ENCODE peak calls at places on chromosomes 5 and 9, in five cellular contexts. P, F, X, U and M are unnamed samples. For H3K4me1, the result is how much of the 10 kb centered on the place peaks cover.

GRCh38 chr5:124460000-124460399 is 286.4 kb downstream of the ZNF608 start:
- DNase-seq in P (no peak), F (no peak), X (no peak), U (no peak), M (no peak)

GRCh38 chr5:150488519-150489357 is 19.2 kb upstream of the NDST1 start:
- DNase-seq in P (peak), F (no peak), X (peak), U (peak), M (no peak)

GRCh38 chr9:114141553-114142548 is 13.5 kb upstream of the COL27A1 start:
- DNase-seq in P (peak), F (no peak), X (no peak), U (no peak), M (no peak)

GRCh38 chr5:150879358-150879757 is 25.4 kb downstream of the ZNF300 start:
- DNase-seq in P (peak), F (no peak), X (no peak), U (no peak), M (no peak)

GRCh38 chr9:116899337-116900006 is 212.4 kb downstream of the TRIM32 start:
- DNase-seq in P (peak), F (no peak), X (no peak), U (no peak), M (no peak)

GRCh38 chr5:55410840-55411239 is 103.1 kb downstream of the MTREX start:
- DNase-seq in P (no peak), F (no peak), X (no peak), U (no peak), M (no peak)

GRCh38 chr9:131473891-131474290 is 28.8 kb upstream of the POMT1 start:
- DNase-seq in P (no peak), F (no peak), X (peak), U (no peak), M (no peak)

GRCh38 chr5:39906146-39906545 is 481.4 kb upstream of the DAB2 start:
- DNase-seq in P (peak), F (no peak), X (no peak), U (no peak), M (no peak)

GRCh38 chr9:135252980-135253304 is 165.5 kb downstream of the OLFM1 start:
- DNase-seq in P (no peak), F (no peak), X (peak), U (no peak), M (no peak)

GRCh38 chr5:170483701-170484458 is 19.9 kb upstream of the KCNIP1 start:
- DNase-seq in P (peak), F (no peak), X (no peak), U (no peak), M (peak)

GRCh38 chr9:137968235-137968634 is 90.7 kb downstream of the CACNA1B start:
- DNase-seq in P (no peak), F (no peak), X (peak), U (no peak), M (no peak)

GRCh38 chr9:134347996-134348395 is 21.7 kb downstream of the RXRA start:
- DNase-seq in P (no peak), F (no peak), X (no peak), U (no peak), M (no peak)

GRCh38 chr9:127404631-127405030 is 7.7 kb downstream of the SLC2A8 start:
- DNase-seq in P (no peak), F (no peak), X (no peak), U (no peak), M (no peak)

GRCh38 chr5:41246376-41246775 is 33.0 kb upstream of the C6 start:
- DNase-seq in P (peak), F (no peak), X (no peak), U (no peak), M (peak)

GRCh38 chr5:71681282-71681681 is 37.8 kb upstream of the CARTPT start:
- DNase-seq in P (peak), F (no peak), X (no peak), U (peak), M (no peak)

GRCh38 chr5:149550608-149551226 is 522 bp downstream of the CSNK1A1 start:
- DNase-seq in P (no peak), F (no peak), X (no peak), U (no peak), M (no peak)

GRCh38 chr5:120624021-120624563 is 160.0 kb downstream of the PRR16 start:
- DNase-seq in P (peak), F (no peak), X (no peak), U (no peak), M (no peak)

GRCh38 chr5:32710859-32711692 is at the start of gene NPR3:
- DNase-seq in P (peak), F (no peak), X (no peak), U (no peak), M (no peak)

GRCh38 chr5:132209901-132210545 is 17.6 kb downstream of the P4HA2 start:
- DNase-seq in P (no peak), F (no peak), X (no peak), U (no peak), M (no peak)

GRCh38 chr5:81754621-81755020 is 3.7 kb upstream of the SSBP2 start:
- DNase-seq in P (no peak), F (no peak), X (no peak), U (no peak), M (no peak)
- H3K4me1 ChIP-seq in P (under half), F (under half), X (under half), U (under half), M (under half)

GRCh38 chr9:129037767-129038098 is 1.3 kb downstream of the MIGA2 start:
- DNase-seq in P (no peak), F (no peak), X (no peak), U (no peak), M (no peak)

GRCh38 chr9:129038109-129038852 is 1.9 kb downstream of the MIGA2 start:
- DNase-seq in P (no peak), F (no peak), X (peak), U (no peak), M (no peak)

GRCh38 chr9:129036241-129036922 is at the start of gene MIGA2:
- DNase-seq in P (peak), F (peak), X (peak), U (peak), M (peak)

GRCh38 chr9:129040113-129040643 is 3.8 kb downstream of the MIGA2 start:
- DNase-seq in P (no peak), F (no peak), X (no peak), U (no peak), M (no peak)

DNA sequence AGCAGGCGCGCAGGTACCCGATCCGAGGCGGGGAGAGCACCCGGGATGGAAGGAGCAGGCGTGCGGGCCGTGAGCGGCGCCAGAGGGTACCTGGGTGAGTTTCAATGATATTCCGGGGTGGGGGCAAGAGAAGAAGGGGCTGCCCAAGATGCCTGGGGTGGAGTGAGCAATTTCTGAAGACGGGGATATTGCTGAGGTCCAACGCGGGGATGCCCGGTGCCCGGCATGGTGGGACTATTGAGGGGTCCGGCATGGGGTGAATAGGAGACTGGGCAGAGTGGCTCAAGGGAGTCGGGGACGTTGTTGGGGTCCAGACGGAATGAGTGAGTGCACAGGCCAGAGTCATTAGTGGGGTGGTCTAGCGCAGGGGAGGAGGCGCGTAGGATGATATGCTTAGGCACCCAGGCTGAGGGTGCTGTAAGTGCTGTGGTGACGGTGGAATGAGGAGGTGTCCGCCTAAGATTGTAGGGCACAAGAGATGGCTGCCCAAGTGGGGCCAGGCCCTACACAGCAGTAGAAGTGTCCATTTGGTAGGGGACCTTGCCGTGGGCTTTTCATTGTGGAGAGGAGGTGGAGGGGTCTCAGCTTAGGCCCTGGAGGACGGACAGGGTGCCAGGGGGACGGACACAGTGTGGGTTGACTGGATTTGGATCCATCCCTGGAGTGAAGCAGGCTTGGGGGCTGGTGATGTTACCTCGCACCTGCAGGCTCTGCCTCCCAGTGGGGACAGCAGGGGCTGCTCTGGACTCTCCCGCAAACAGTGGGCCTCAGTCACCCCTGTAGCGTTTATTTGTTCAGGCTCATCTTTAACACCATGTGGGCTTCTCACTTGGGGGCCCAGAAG is 719 bp downstream of the MIGA2 start:
- DNase-seq in P (no peak), F (no peak), X (no peak), U (no peak), M (no peak)
- H3K27ac ChIP-seq in P (peak), F (peak), X (peak), U (no peak), M (peak)

GRCh38 chr9:78369644-78370219 is 72.8 kb downstream of the PSAT1 start:
- DNase-seq in P (peak), F (peak), X (peak), U (peak), M (peak)
- H3K4me1 ChIP-seq in P (under half), F (under half), X (under half), U (under half), M (under half)

DNA sequence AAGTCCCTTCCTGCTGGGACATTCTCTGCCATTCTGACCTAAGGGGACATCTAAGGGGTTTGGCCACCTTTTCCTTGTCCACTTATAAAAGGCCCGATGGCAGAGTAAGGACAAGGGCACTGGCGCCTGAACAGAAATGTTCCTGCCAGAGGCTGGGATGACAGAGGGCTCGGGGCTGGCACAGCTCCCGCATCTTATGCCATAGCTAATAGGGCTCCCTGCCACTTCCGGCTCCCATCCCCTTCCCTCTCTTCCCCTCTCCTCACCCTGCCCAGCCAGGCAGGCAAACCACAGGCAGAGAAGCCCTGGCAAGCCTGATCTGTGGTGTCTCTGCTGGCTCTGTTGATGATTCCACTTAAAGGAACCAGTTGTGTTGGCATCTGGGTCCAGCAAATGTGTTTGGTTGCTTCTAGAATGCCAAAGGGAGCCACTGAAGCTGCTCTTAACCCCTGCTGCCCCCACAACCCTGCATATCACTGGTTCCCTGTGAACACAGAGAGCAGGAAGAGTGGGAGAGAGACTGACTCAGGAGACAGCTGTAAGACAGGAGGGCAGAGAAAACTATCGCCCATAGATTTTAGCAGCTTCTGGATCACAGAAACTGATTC is 18.4 kb upstream of the ADRA1B start:
- DNase-seq in P (no peak), F (no peak), X (no peak), U (no peak), M (no peak)
- H3K27ac ChIP-seq in P (no peak), F (no peak), X (no peak), U (no peak), M (peak)

GRCh38 chr9:75803130-75803529 is 87.3 kb upstream of the PCSK5 start:
- DNase-seq in P (peak), F (no peak), X (no peak), U (no peak), M (no peak)

GRCh38 chr9:75797181-75797580 is 93.3 kb upstream of the PCSK5 start:
- DNase-seq in P (no peak), F (no peak), X (no peak), U (no peak), M (no peak)

GRCh38 chr9:75798484-75798883 is 92.0 kb upstream of the PCSK5 start:
- DNase-seq in P (no peak), F (no peak), X (no peak), U (no peak), M (no peak)
- H3K4me1 ChIP-seq in P (under half), F (under half), X (under half), U (under half), M (under half)

DNA sequence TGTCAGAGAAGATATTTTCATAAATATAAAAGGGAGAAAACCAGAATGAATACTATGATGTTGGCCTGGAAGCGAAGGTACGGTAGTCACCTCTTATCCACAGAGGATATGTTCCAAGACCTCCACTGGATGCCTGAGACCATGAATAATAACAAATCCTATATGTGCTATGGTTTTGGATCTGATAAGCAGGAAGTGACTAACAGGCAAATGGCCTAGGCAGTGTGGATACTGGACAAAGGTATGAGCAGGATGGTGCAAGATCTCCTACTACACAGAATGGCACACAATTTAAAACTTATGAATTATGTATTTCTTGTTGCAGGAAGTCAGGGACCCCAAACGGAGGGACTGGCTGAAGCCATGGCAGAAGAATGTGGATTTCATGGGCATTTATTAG is 48.2 kb downstream of the ADAMTS12 start:
- DNase-seq in P (peak), F (no peak), X (no peak), U (peak), M (no peak)
- H3K27ac ChIP-seq in P (no peak), F (no peak), X (no peak), U (peak), M (no peak)

GRCh38 chr5:1109542-1110259 is 2.2 kb downstream of the SLC12A7 start:
- DNase-seq in P (no peak), F (no peak), X (no peak), U (no peak), M (no peak)

GRCh38 chr5:1111727-1112289 is at the start of gene SLC12A7:
- DNase-seq in P (peak), F (peak), X (no peak), U (peak), M (no peak)

GRCh38 chr5:1110260-1110929 is 1.5 kb downstream of the SLC12A7 start:
- DNase-seq in P (no peak), F (peak), X (no peak), U (no peak), M (no peak)

GRCh38 chr5:1112596-1113331 is 901 bp upstream of the SLC12A7 start:
- DNase-seq in P (no peak), F (no peak), X (no peak), U (no peak), M (peak)

GRCh38 chr5:1110930-1111726 is 735 bp downstream of the SLC12A7 start:
- DNase-seq in P (no peak), F (peak), X (no peak), U (peak), M (no peak)
- H3K4me1 ChIP-seq in P (under half), F (under half), X (under half), U (under half), M (under half)